ENCODE peak calls at places on chromosomes 3 and 15, in four cellular contexts. F is activated T-cell treated with anti-CD3 and anti-CD28 coated beads for 24 hours; T is CD4-positive, alpha-beta T cell; D is activated T-helper 1 cell treated with Interleukin-2 at 50 U/mL for 16 hours. J is an unnamed sample.

GRCh38 chr15:72835289-72835890 is 51.8 kb upstream of the ADPGK start:
- DNase-seq in F (no peak), T (no peak), D (no peak), J (no peak)

GRCh38 chr15:68808770-68809169 is 11.9 kb downstream of the ANP32A start:
- DNase-seq in F (no peak), T (no peak), D (no peak), J (no peak)

GRCh38 chr3:111761309-111761795 is 97.7 kb upstream of the PHLDB2 start:
- DNase-seq in F (peak), T (no peak), D (no peak), J (peak)

GRCh38 chr15:82570721-82571519 is 30.7 kb upstream of the RPS17 start:
- DNase-seq in F (no peak), T (no peak), D (no peak), J (no peak)

GRCh38 chr3:166453472-166453871 is 616.2 kb upstream of the BCHE start:
- DNase-seq in F (no peak), T (no peak), D (no peak), J (no peak)

GRCh38 chr3:10277115-10277625 is 15.6 kb downstream of the GHRL start:
- DNase-seq in F (no peak), T (no peak), D (no peak), J (no peak)

GRCh38 chr3:43765417-43766030 is 74.8 kb downstream of the ABHD5 start:
- DNase-seq in F (no peak), T (no peak), D (no peak), J (no peak)

GRCh38 chr15:63500265-63501250 is 3.8 kb upstream of the USP3 start:
- DNase-seq in F (no peak), T (no peak), D (no peak), J (no peak)

GRCh38 chr15:75483961-75484360 is 32.5 kb upstream of the SIN3A start:
- DNase-seq in F (no peak), T (no peak), D (no peak), J (no peak)

GRCh38 chr3:44903751-44904150 is 29.3 kb downstream of the TGM4 start:
- DNase-seq in F (no peak), T (no peak), D (no peak), J (no peak)

GRCh38 chr3:122415762-122416654 is at the start of gene WDR5B:
- DNase-seq in F (peak), T (peak), D (peak), J (peak)

GRCh38 chr3:39965997-39966396 is 156.6 kb downstream of the MYRIP start:
- DNase-seq in F (no peak), T (no peak), D (no peak), J (no peak)

GRCh38 chr3:127671523-127672428 is 976 bp upstream of the ABTB1 start:
- DNase-seq in F (no peak), T (peak), D (no peak), J (no peak)

GRCh38 chr3:175150812-175151411 is 291.8 kb downstream of the NAALADL2 start:
- DNase-seq in F (no peak), T (no peak), D (no peak), J (peak)

GRCh38 chr15:79858469-79858868 is 38.3 kb downstream of the MTHFS start:
- DNase-seq in F (no peak), T (no peak), D (no peak), J (no peak)

GRCh38 chr3:112132975-112133448 is at the start of gene GCSAM:
- DNase-seq in F (peak), T (peak), D (peak), J (no peak)

GRCh38 chr15:91953432-91953831 is 99.9 kb downstream of the SLCO3A1 start:
- DNase-seq in F (no peak), T (no peak), D (no peak), J (no peak)

GRCh38 chr15:74406992-74407705 is 26.6 kb downstream of the SEMA7A start:
- DNase-seq in F (no peak), T (no peak), D (no peak), J (peak)

GRCh38 chr3:36911990-36912804 is 32.7 kb downstream of the TRANK1 start:
- DNase-seq in F (no peak), T (no peak), D (no peak), J (peak)

GRCh38 chr15:89132611-89133242 is 44.5 kb downstream of the ABHD2 start:
- DNase-seq in F (no peak), T (no peak), D (no peak), J (no peak)

GRCh38 chr3:135807879-135808278 is 157.6 kb upstream of the PPP2R3A start:
- DNase-seq in F (no peak), T (no peak), D (no peak), J (no peak)

GRCh38 chr15:100808691-100809090 is 70.9 kb upstream of the ALDH1A3 start:
- DNase-seq in F (no peak), T (no peak), D (no peak), J (no peak)

GRCh38 chr15:45522179-45522930 is at the start of gene SLC30A4:
- DNase-seq in F (peak), T (peak), D (peak), J (no peak)

GRCh38 chr3:126051741-126052140 is 32.2 kb downstream of the SLC41A3 start:
- DNase-seq in F (no peak), T (no peak), D (no peak), J (no peak)

GRCh38 chr3:129162729-129163579 is 2.1 kb upstream of the ISY1 start:
- DNase-seq in F (no peak), T (no peak), D (no peak), J (no peak)

GRCh38 chr3:34305266-34305665 is 506.8 kb downstream of the PDCD6IP start:
- DNase-seq in F (no peak), T (no peak), D (no peak), J (peak)

GRCh38 chr3:133837487-133838295 is 32.1 kb downstream of the SRPRB start:
- DNase-seq in F (no peak), T (no peak), D (no peak), J (no peak)